ENCODE peak calls at places on chromosomes 2 and 18, in ten cellular contexts. Z is NCI-H69; W is NCI-H524; F is HT-29; A is central memory CD4-positive, alpha-beta T cell; D is fibroblast of the conjunctiva; U is foreskin keratinocyte; O is fibroblast of pulmonary artery; N is psoas muscle; Y is activated naive CD4-positive, alpha-beta T cell treated with anti-CD3 and anti-CD28 coated beads, Interleukin-2, amount 10 ng/mL, durations not matched to agents 7 days and 5 days. B is an unnamed sample.

GRCh38 chr2:235570256-235570655 is 76.4 kb downstream of the AGAP1 start:
- DNase-seq in Z (no peak), W (no peak), F (peak), A (no peak), D (no peak), U (no peak), O (peak), N (no peak), Y (no peak), B (no peak)

GRCh38 chr2:148666555-148666954 is 22.0 kb downstream of the EPC2 start:
- DNase-seq in Z (no peak), W (no peak), F (no peak), A (no peak), D (no peak), U (no peak), O (no peak), N (no peak), Y (no peak), B (no peak)

GRCh38 chr2:30252723-30253688 is 21.7 kb downstream of the LBH start:
- DNase-seq in Z (peak), W (peak), F (peak), A (no peak), D (peak), U (peak), O (peak), N (peak), Y (peak), B (no peak)

GRCh38 chr2:1930376-1930775 is 186.1 kb upstream of the PXDN start:
- DNase-seq in Z (no peak), W (no peak), F (no peak), A (no peak), D (no peak), U (no peak), O (no peak), N (no peak), Y (no peak), B (no peak)

GRCh38 chr2:76197842-76198448 is 487.2 kb upstream of the GCFC2 start:
- DNase-seq in Z (peak), W (peak), F (peak), A (no peak), D (peak), U (peak), O (peak), N (no peak), Y (peak), B (peak)

GRCh38 chr2:200687938-200688920 is 102.4 kb downstream of the AOX1 start:
- DNase-seq in Z (no peak), W (no peak), F (no peak), A (no peak), D (no peak), U (no peak), O (no peak), N (no peak), Y (no peak), B (no peak)

GRCh38 chr2:215748446-215748845 is 264.9 kb downstream of the MREG start:
- DNase-seq in Z (no peak), W (no peak), F (no peak), A (no peak), D (no peak), U (no peak), O (no peak), N (peak), Y (no peak), B (no peak)

GRCh38 chr2:199842631-199843030 is 8.4 kb downstream of the FTCDNL1 start:
- DNase-seq in Z (no peak), W (no peak), F (no peak), A (no peak), D (no peak), U (no peak), O (no peak), N (no peak), Y (no peak), B (no peak)

GRCh38 chr2:11129598-11130449 is 25.4 kb upstream of the SLC66A3 start:
- DNase-seq in Z (peak), W (peak), F (peak), A (peak), D (no peak), U (no peak), O (peak), N (peak), Y (peak), B (peak)

GRCh38 chr2:67579207-67579606 is 182.1 kb downstream of the ETAA1 start:
- DNase-seq in Z (peak), W (no peak), F (peak), A (no peak), D (no peak), U (no peak), O (no peak), N (no peak), Y (no peak), B (no peak)

GRCh38 chr18:1663879-1664705 is 759.4 kb downstream of the ADCYAP1 start:
- DNase-seq in Z (peak), W (peak), F (peak), A (no peak), D (no peak), U (no peak), O (peak), N (peak), Y (peak), B (peak)

GRCh38 chr2:151183072-151183580 is 78.5 kb downstream of the RBM43 start:
- DNase-seq in Z (no peak), W (no peak), F (no peak), A (no peak), D (no peak), U (no peak), O (no peak), N (no peak), Y (no peak), B (no peak)

GRCh38 chr2:176158855-176159677 is 2.0 kb downstream of the HOXD3 start:
- DNase-seq in Z (peak), W (peak), F (no peak), A (no peak), D (no peak), U (no peak), O (no peak), N (no peak), Y (no peak), B (no peak)

GRCh38 chr2:43086451-43087221 is 139.8 kb downstream of the ZFP36L2 start:
- DNase-seq in Z (no peak), W (no peak), F (peak), A (no peak), D (peak), U (peak), O (peak), N (peak), Y (no peak), B (no peak)

GRCh38 chr2:124572953-124573634 is 548.0 kb downstream of the CNTNAP5 start:
- DNase-seq in Z (no peak), W (no peak), F (no peak), A (no peak), D (no peak), U (no peak), O (no peak), N (no peak), Y (no peak), B (no peak)

GRCh38 chr2:120231564-120231973 is 8.4 kb upstream of the TMEM185B start:
- DNase-seq in Z (no peak), W (no peak), F (no peak), A (no peak), D (no peak), U (no peak), O (no peak), N (peak), Y (peak), B (no peak)

GRCh38 chr18:60466671-60467070 is 94.1 kb upstream of the MC4R start:
- DNase-seq in Z (no peak), W (no peak), F (no peak), A (no peak), D (no peak), U (no peak), O (peak), N (no peak), Y (no peak), B (no peak)

B was measured in mesothelial cell of epicardium.